ENCODE peak calls at places on chromosomes 11 and 22, in ten cellular contexts. S is IMR-90; Z is CD8-positive, alpha-beta T cell; N is AG04450; V is glutamatergic neuron; H is lower lobe of right lung; F is BJ; R is psoas muscle; B is lung; D is gastrocnemius medialis. M is an unnamed sample.

GRCh38 chr11:126971305-126971704 is 29.3 kb downstream of the KIRREL3 start:
- DNase-seq in S (no peak), Z (no peak), N (no peak), V (no peak), H (no peak), F (no peak), R (no peak), B (no peak), D (no peak), M (no peak)

GRCh38 chr22:26616650-26617049 is 1.2 kb downstream of the CRYBB1 start:
- DNase-seq in S (no peak), Z (no peak), N (no peak), V (no peak), H (no peak), F (no peak), R (no peak), B (no peak), D (no peak), M (no peak)

GRCh38 chr11:1295086-1295485 is 14.3 kb downstream of the TOLLIP start:
- DNase-seq in S (no peak), Z (no peak), N (no peak), V (peak), H (peak), F (no peak), R (no peak), B (no peak), D (no peak), M (no peak)

GRCh38 chr22:19194751-19195536 is 16.4 kb upstream of the SLC25A1 start:
- DNase-seq in S (no peak), Z (no peak), N (no peak), V (no peak), H (no peak), F (no peak), R (no peak), B (no peak), D (no peak), M (no peak)

GRCh38 chr22:46638601-46639431 is 18.6 kb downstream of the GRAMD4 start:
- DNase-seq in S (peak), Z (no peak), N (no peak), V (no peak), H (peak), F (no peak), R (no peak), B (no peak), D (no peak), M (no peak)

GRCh38 chr11:844693-845644 is 2.3 kb downstream of the TSPAN4 start:
- DNase-seq in S (peak), Z (no peak), N (peak), V (peak), H (peak), F (peak), R (peak), B (peak), D (peak), M (peak)

GRCh38 chr11:65776196-65776595 is 4.6 kb downstream of the AP5B1 start:
- DNase-seq in S (peak), Z (no peak), N (no peak), V (no peak), H (peak), F (no peak), R (peak), B (no peak), D (no peak), M (no peak)

GRCh38 chr22:37485714-37486223 is 415 bp downstream of the MFNG start:
- DNase-seq in S (no peak), Z (no peak), N (no peak), V (no peak), H (no peak), F (no peak), R (no peak), B (no peak), D (no peak), M (no peak)

GRCh38 chr11:1161410-1162152 is 3.8 kb downstream of the MUC5AC start:
- DNase-seq in S (no peak), Z (no peak), N (no peak), V (no peak), H (no peak), F (no peak), R (peak), B (no peak), D (no peak), M (no peak)

GRCh38 chr11:520428-521178 is 13.6 kb upstream of the RNH1 start:
- DNase-seq in S (no peak), Z (no peak), N (no peak), V (no peak), H (peak), F (no peak), R (no peak), B (no peak), D (no peak), M (no peak)

GRCh38 chr11:128052912-128053641 is 534.3 kb downstream of the ETS1 start:
- DNase-seq in S (peak), Z (no peak), N (no peak), V (no peak), H (no peak), F (peak), R (no peak), B (no peak), D (no peak), M (no peak)

GRCh38 chr11:99370557-99371200 is 349.9 kb downstream of the CNTN5 start:
- DNase-seq in S (peak), Z (no peak), N (peak), V (peak), H (no peak), F (no peak), R (peak), B (no peak), D (peak), M (peak)

GRCh38 chr22:46145361-46145851 is 4.9 kb upstream of the PPARA start:
- DNase-seq in S (no peak), Z (no peak), N (no peak), V (no peak), H (no peak), F (no peak), R (no peak), B (no peak), D (no peak), M (no peak)

GRCh38 chr22:28442264-28442950 is 237.2 kb downstream of the TTC28 start:
- DNase-seq in S (peak), Z (peak), N (no peak), V (peak), H (peak), F (no peak), R (peak), B (peak), D (peak), M (peak)

GRCh38 chr11:26201411-26201810 is 130.5 kb upstream of the ANO3 start:
- DNase-seq in S (peak), Z (no peak), N (peak), V (no peak), H (no peak), F (no peak), R (no peak), B (no peak), D (no peak), M (no peak)

GRCh38 chr11:43649501-43649900 is 31.0 kb upstream of the HSD17B12 start:
- DNase-seq in S (no peak), Z (no peak), N (no peak), V (no peak), H (no peak), F (no peak), R (no peak), B (no peak), D (no peak), M (no peak)

GRCh38 chr11:587546-587945 is 11.3 kb downstream of the PHRF1 start:
- DNase-seq in S (no peak), Z (no peak), N (no peak), V (no peak), H (no peak), F (no peak), R (no peak), B (no peak), D (no peak), M (no peak)

GRCh38 chr11:118224512-118225180 is at the start of gene JAML:
- DNase-seq in S (no peak), Z (peak), N (no peak), V (no peak), H (no peak), F (no peak), R (no peak), B (no peak), D (no peak), M (no peak)

GRCh38 chr11:9269492-9270030 is 4.4 kb upstream of the DENND5A start:
- DNase-seq in S (peak), Z (no peak), N (no peak), V (no peak), H (no peak), F (no peak), R (no peak), B (no peak), D (no peak), M (no peak)

GRCh38 chr11:116366980-116367640 is 405.7 kb downstream of the BUD13 start:
- DNase-seq in S (no peak), Z (no peak), N (no peak), V (no peak), H (no peak), F (no peak), R (no peak), B (no peak), D (no peak), M (no peak)

DNA sequence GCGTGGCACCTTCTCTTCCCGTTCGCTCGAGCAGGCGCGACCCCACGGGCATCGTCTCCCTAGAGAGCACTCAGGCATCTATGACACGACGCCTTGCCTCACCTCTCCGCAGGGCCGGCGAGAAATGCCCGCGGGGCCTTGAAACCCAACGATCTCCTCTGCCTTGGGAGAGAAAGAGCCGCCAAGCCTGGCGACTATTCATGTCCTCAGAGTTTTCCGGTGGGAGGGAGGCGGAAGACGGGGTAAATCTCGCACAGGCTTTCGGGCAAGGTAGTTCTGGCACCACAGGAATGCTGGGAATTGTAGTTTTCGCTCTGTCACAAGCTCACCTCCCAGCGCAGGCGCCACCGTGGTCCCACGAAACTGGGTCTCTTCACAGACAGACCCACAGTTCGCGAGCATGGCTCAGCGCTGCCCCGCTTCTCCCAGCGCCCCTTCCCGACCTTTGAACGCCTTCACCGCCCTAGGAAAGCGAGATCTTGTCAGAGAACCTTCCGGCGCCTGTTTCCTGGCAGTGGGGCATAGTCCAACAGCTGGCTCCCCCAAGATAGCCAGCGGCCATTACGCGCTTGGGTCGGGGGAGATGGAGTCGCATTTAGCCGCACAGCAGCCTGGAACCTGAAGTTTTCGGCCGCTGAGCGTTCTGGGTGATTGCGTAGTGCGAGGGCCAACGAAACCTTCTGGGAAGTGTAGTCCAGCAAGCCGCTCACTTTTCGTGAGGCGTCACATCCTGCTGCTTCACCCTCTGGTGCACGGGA is at the start of gene CCDC90B:
- DNase-seq in S (peak), Z (peak), N (peak), V (peak), H (peak), F (peak), R (peak), B (peak), D (peak), M (peak)
- TF ChIP-seq CTCF in S (peak), Z (no peak), N (no peak), V (no peak), H (no peak), F (no peak), R (no peak), B (no peak), D (no peak), M (no peak)

GRCh38 chr22:31491218-31491962 is 1.7 kb upstream of the EIF4ENIF1 start:
- DNase-seq in S (no peak), Z (no peak), N (no peak), V (no peak), H (no peak), F (no peak), R (no peak), B (no peak), D (no peak), M (no peak)
- TF ChIP-seq CTCF in S (no peak), Z (no peak), N (no peak), V (no peak), H (no peak), F (no peak), R (no peak), B (no peak), D (no peak), M (no peak)

DNA sequence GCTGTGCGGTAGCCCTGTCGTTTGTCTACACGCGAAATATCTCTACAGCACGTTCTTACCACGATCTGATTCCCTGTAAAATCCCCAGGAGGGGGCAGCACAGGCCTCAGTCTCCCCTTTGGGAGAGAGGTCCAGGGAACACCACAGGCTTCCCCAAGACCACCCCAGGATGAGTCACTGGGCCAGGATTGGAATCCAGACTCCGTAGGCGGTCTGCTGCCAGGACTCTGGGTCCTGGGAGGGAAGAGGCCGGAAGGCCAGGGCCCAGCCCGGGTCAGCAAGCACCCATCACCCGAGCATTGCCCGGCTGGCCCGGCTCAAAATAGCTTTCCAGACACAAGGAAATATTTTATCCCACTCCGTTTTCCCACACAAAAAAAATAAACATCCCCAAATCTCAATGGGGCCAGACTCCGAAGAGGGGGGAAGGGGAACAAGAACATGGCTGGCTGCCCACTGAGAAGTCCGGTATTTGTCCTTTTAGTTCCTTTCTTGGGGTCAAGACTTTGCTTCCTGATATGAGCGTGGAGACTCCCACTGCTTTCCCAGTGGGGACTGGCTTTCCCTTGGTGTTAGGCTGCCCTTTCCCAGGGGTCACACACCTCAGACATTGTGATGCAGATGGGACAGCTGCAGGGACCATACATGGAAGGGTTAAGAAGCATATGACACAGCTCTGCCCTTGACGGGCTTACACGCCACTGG is 91.3 kb downstream of the LRRC32 start:
- DNase-seq in S (no peak), Z (no peak), N (no peak), V (no peak), H (peak), F (no peak), R (peak), B (no peak), D (no peak), M (no peak)
- TF ChIP-seq CTCF in S (peak), Z (no peak), N (peak), V (no peak), H (no peak), F (peak), R (peak), B (no peak), D (peak), M (no peak)

GRCh38 chr11:114846040-114846791 is 167.9 kb downstream of the NXPE2 start:
- DNase-seq in S (no peak), Z (no peak), N (no peak), V (peak), H (no peak), F (no peak), R (peak), B (peak), D (peak), M (no peak)
- TF ChIP-seq CTCF in S (no peak), Z (no peak), N (no peak), V (no peak), H (no peak), F (no peak), R (peak), B (no peak), D (peak), M (no peak)

GRCh38 chr22:30245985-30246901 is at the start of gene LIF:
- DNase-seq in S (peak), Z (peak), N (peak), V (peak), H (no peak), F (no peak), R (no peak), B (no peak), D (no peak), M (peak)
- TF ChIP-seq CTCF in S (peak), Z (no peak), N (peak), V (no peak), H (peak), F (no peak), R (no peak), B (no peak), D (no peak), M (no peak)

DNA sequence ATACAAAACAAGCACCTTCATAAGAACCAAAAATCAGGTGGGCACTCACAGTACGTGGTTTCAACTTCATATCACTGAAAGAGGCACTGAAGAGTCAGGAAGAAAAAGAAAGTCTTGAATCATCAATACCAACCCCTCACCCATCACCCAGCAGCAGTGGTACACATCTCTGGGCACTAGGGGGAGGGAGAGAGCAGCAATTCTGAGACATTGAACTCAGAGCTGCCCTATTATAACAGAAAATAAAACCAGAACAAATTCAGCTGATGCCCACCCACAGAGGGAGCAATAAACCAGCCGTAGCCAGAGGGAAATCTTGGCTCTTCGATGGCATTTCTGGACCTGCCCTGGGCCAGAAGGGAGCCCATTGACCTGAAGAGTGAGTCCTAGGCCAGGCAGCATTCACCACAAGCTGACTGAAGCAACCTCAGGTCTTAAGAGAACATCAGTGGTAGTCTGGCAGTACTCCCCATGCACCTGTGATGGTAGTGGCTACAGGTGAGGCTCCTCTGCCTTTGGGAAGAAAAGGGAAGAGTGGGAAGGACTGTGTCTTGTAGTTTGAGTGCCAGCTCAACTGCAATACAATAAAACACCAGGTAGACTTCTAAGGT is 42.2 kb upstream of the FAM181B start:
- DNase-seq in S (peak), Z (no peak), N (peak), V (peak), H (no peak), F (no peak), R (no peak), B (no peak), D (no peak), M (peak)
- TF ChIP-seq CTCF in S (peak), Z (no peak), N (peak), V (peak), H (peak), F (peak), R (no peak), B (peak), D (no peak), M (peak)

M was measured in nephron progenitor cell.